ENCODE peak calls at places on chromosome 9, in ten cellular contexts. N is HCT116; I is CD8-positive, alpha-beta memory T cell; Q is tibial artery; Z is ovary; V is SJCRH30; C is IMR-90; G is Caco-2; P is Karpas-422; U is psoas muscle. Y is an unnamed sample.

GRCh38 chr9:13049223-13049622 is 230.3 kb downstream of the MPDZ start:
- DNase-seq in N (no peak), I (no peak), Q (no peak), Z (no peak), V (no peak), C (no peak), G (no peak), P (no peak), U (no peak), Y (no peak)

GRCh38 chr9:79189511-79189924 is 382.2 kb upstream of the TLE4 start:
- DNase-seq in N (no peak), I (no peak), Q (no peak), Z (no peak), V (no peak), C (peak; percentile 96), G (no peak), P (no peak), U (no peak), Y (no peak)

GRCh38 chr9:74821636-74822035 is 66.1 kb downstream of the TRPM6 start:
- DNase-seq in N (no peak), I (no peak), Q (no peak), Z (no peak), V (peak; percentile 52), C (no peak), G (no peak), P (no peak), U (no peak), Y (no peak)

GRCh38 chr9:89137548-89138462 is 40.8 kb downstream of the SHC3 start:
- DNase-seq in N (peak; percentile 59), I (no peak), Q (peak; percentile 76), Z (peak; percentile 14), V (no peak), C (peak; percentile 95), G (no peak), P (no peak), U (peak; percentile 45), Y (no peak)

GRCh38 chr9:16157216-16157615 is 604.4 kb downstream of the CCDC171 start:
- DNase-seq in N (no peak), I (no peak), Q (no peak), Z (no peak), V (no peak), C (no peak), G (no peak), P (no peak), U (no peak), Y (no peak)

GRCh38 chr9:88814521-88815101 is 176.7 kb upstream of the S1PR3 start:
- DNase-seq in N (no peak), I (no peak), Q (peak; percentile 94), Z (no peak), V (no peak), C (peak; percentile 68), G (no peak), P (no peak), U (peak; percentile 32), Y (no peak)

GRCh38 chr9:95551406-95551805 is 34.6 kb upstream of the PTCH1 start:
- DNase-seq in N (no peak), I (no peak), Q (no peak), Z (no peak), V (no peak), C (no peak), G (no peak), P (no peak), U (no peak), Y (no peak)

GRCh38 chr9:107173422-107174180 is 109.5 kb upstream of the RAD23B start:
- DNase-seq in N (no peak), I (no peak), Q (no peak), Z (no peak), V (no peak), C (no peak), G (no peak), P (no peak), U (no peak), Y (no peak)

GRCh38 chr9:133049043-133049442 is 12.7 kb upstream of the CEL start:
- DNase-seq in N (no peak), I (no peak), Q (no peak), Z (no peak), V (no peak), C (no peak), G (no peak), P (no peak), U (no peak), Y (no peak)

GRCh38 chr9:133046900-133047295 is 14.9 kb upstream of the CEL start:
- DNase-seq in N (no peak), I (no peak), Q (no peak), Z (no peak), V (no peak), C (no peak), G (no peak), P (no peak), U (no peak), Y (no peak)

GRCh38 chr9:133050142-133050541 is 11.6 kb upstream of the CEL start:
- DNase-seq in N (no peak), I (no peak), Q (no peak), Z (no peak), V (peak; percentile 96), C (peak; percentile 16), G (no peak), P (no peak), U (no peak), Y (no peak)

GRCh38 chr9:133050781-133051180 is 11.0 kb upstream of the CEL start:
- DNase-seq in N (no peak), I (no peak), Q (no peak), Z (no peak), V (peak; percentile 86), C (no peak), G (no peak), P (no peak), U (no peak), Y (peak; percentile 96)

GRCh38 chr9:133048595-133048994 is 13.2 kb upstream of the CEL start:
- DNase-seq in N (peak; percentile 3), I (peak; percentile 13), Q (no peak), Z (no peak), V (peak; percentile 63), C (peak; percentile 11), G (no peak), P (peak; percentile 76), U (no peak), Y (peak; percentile 62)
- H3K36me3 ChIP-seq in N (peaks cover 28% of the 10 kb centered on the region), I (peaks cover 25% of the 10 kb centered on the region), Q (peaks cover 98% of the 10 kb centered on the region), Z (no peaks in the 10 kb centered on the region), V (peaks cover 46% of the 10 kb centered on the region), C (peaks cover 61% of the 10 kb centered on the region), G (no peaks in the 10 kb centered on the region), P (peaks cover 9% of the 10 kb centered on the region), U (peaks cover 87% of the 10 kb centered on the region), Y (peaks cover 13% of the 10 kb centered on the region)

GRCh38 chr9:131559416-131560000 is 14.2 kb downstream of the PRRT1B start:
- DNase-seq in N (no peak), I (no peak), Q (no peak), Z (no peak), V (no peak), C (no peak), G (no peak), P (no peak), U (no peak), Y (no peak)

GRCh38 chr9:131565369-131565768 is 20.0 kb downstream of the PRRT1B start:
- DNase-seq in N (no peak), I (no peak), Q (no peak), Z (no peak), V (no peak), C (no peak), G (no peak), P (no peak), U (no peak), Y (no peak)

GRCh38 chr9:131566158-131566557 is 20.8 kb downstream of the PRRT1B start:
- DNase-seq in N (no peak), I (no peak), Q (no peak), Z (no peak), V (no peak), C (no peak), G (no peak), P (no peak), U (no peak), Y (no peak)

GRCh38 chr9:131557855-131558548 is 12.7 kb downstream of the PRRT1B start:
- DNase-seq in N (no peak), I (no peak), Q (no peak), Z (no peak), V (no peak), C (no peak), G (no peak), P (no peak), U (no peak), Y (no peak)

DNA sequence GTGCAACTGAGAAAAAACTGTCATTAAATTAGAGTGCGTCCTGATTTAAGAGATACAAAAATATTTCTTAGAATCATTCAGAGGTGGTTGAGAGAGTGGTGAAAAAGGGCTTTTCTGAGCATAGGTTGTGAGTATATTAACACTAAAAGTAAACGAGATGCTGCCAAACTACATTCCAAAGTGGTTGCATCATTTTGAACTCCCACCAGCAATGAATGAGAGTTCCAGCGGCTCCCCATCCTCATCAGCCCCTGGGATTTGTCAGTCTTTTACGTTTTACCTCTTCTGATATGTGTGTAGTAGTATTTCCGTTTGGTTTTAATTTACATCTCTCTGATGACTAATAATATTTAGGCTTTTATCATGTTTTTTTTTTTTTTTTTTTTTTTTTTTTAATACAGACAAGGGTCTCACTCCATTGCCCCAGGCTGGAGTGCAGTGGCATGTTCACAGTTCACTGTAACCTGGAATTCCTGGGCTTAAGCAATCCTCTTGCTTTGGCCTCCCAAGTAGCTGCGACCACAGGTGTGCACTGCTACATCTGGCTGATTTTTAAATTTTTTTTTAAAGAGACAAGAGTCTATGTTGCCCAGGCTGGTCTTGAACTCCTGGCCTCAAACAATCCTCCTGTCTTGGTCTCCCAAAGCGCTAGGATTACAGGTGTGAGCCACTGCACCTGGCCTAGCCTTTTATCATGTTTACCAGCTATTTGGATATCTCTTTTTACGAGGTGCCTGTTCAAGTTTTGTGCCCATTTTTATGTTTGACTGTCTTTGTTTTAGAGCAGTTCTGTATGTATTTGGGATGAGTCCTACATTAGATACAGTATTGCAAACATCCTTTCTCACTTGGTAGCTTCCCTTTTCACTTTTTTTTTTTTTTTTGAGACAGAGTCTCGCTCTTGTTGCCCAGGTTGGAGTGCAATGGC is 17.0 kb downstream of the PRRT1B start:
- DNase-seq in N (no peak), I (no peak), Q (no peak), Z (no peak), V (no peak), C (peak; percentile 21), G (peak; percentile 70), P (no peak), U (no peak), Y (no peak)
- H3K4me1 ChIP-seq in N (no peaks in the 10 kb centered on the region), I (no peaks in the 10 kb centered on the region), Q (no peaks in the 10 kb centered on the region), Z (no peaks in the 10 kb centered on the region), V (peaks cover 2% of the 10 kb centered on the region), C (no peaks in the 10 kb centered on the region), G (peaks cover 14% of the 10 kb centered on the region), P (no peaks in the 10 kb centered on the region), U (no peaks in the 10 kb centered on the region), Y (no peaks in the 10 kb centered on the region)

DNA sequence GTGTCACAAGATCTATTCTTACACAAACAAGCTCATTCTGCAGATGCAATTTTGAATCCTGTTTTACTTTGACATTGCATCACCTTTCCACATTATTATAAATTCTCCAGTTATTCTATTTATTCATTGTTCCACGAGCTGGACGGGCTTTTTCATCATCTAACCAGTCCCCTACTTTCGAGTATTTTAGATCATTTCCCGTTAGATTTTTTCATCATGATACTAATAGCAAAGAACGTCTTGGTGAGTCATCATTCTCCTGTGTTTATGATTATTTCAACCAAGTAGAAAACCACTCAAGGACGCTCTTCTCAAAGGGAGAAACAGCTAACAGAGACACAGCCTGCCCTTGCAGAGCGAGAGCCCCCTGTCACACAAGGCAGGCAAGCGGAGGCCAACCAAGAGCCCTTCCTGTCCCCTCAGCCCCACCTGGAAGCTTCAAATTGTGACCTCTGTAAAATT is 15.1 kb downstream of the BBLN start:
- DNase-seq in N (no peak), I (no peak), Q (no peak), Z (no peak), V (no peak), C (peak; percentile 88), G (no peak), P (no peak), U (no peak), Y (no peak)
- H3K36me3 ChIP-seq in N (peaks cover 22% of the 10 kb centered on the region), I (peaks cover 34% of the 10 kb centered on the region), Q (peaks cover 91% of the 10 kb centered on the region), Z (no peaks in the 10 kb centered on the region), V (peaks cover 56% of the 10 kb centered on the region), C (peaks cover 43% of the 10 kb centered on the region), G (peaks cover 4% of the 10 kb centered on the region), P (peaks cover 10% of the 10 kb centered on the region), U (peaks cover 95% of the 10 kb centered on the region), Y (peaks cover 14% of the 10 kb centered on the region)

DNA sequence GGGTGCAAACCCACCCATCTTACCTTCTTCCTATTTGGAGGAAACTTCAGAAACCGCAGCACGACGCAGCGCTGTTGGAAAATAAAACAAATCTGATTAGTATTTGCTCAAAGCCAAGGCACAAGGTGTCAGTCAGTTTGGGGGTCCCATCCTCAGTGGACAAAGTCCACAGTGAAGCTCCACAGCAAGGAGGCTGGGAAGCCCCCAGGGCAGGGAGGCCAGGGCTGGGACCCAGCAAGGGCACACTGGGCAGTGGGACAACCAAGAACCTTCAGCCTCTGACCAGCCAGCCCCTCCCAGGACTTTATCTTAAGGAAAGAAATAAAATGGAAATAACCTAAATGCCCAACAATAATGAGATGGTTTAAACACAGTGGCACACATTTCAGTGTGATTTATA is 11.3 kb downstream of the IPPK start:
- DNase-seq in N (no peak), I (no peak), Q (no peak), Z (no peak), V (no peak), C (no peak), G (no peak), P (no peak), U (no peak), Y (no peak)
- H3K4me1 ChIP-seq in N (no peaks in the 10 kb centered on the region), I (no peaks in the 10 kb centered on the region), Q (no peaks in the 10 kb centered on the region), Z (peaks cover 2% of the 10 kb centered on the region), V (peaks cover 12% of the 10 kb centered on the region), C (no peaks in the 10 kb centered on the region), G (no peaks in the 10 kb centered on the region), P (no peaks in the 10 kb centered on the region), U (no peaks in the 10 kb centered on the region), Y (peaks cover 2% of the 10 kb centered on the region)